ENCODE peak calls at places on chromosomes 11 and 22, in ten cellular contexts. One of them, this sample, is unnamed.

GRCh38 chr11:19679952-19680823 is 32.4 kb upstream of the NAV2 start:
- DNase-seq in NCI-H82: no peak
- DNase-seq in RPMI8226: no peak
- DNase-seq in neural crest cell: no peak
- DNase-seq in IMR-90: peak
- DNase-seq in NCI-H1105: no peak
- DNase-seq in endothelial cell: no peak
- DNase-seq in kidney tubule cell: peak
- DNase-seq in upper lobe of right lung: peak
- DNase-seq in thyroid gland: peak
- DNase-seq in this sample: peak

GRCh38 chr11:1837171-1838076 is 1.4 kb upstream of the TNNI2 start:
- DNase-seq in NCI-H82: peak
- DNase-seq in RPMI8226: peak
- DNase-seq in neural crest cell: peak
- DNase-seq in IMR-90: peak
- DNase-seq in NCI-H1105: peak
- DNase-seq in endothelial cell: peak
- DNase-seq in kidney tubule cell: peak
- DNase-seq in upper lobe of right lung: peak
- DNase-seq in thyroid gland: peak
- DNase-seq in this sample: peak

GRCh38 chr11:8757047-8757446 is 74.5 kb downstream of the RPL27A start:
- DNase-seq in NCI-H82: no peak
- DNase-seq in RPMI8226: no peak
- DNase-seq in neural crest cell: no peak
- DNase-seq in IMR-90: peak
- DNase-seq in NCI-H1105: no peak
- DNase-seq in endothelial cell: no peak
- DNase-seq in kidney tubule cell: peak
- DNase-seq in upper lobe of right lung: no peak
- DNase-seq in thyroid gland: no peak
- DNase-seq in this sample: no peak

GRCh38 chr11:22192289-22192641 is 620 bp upstream of the ANO5 start:
- DNase-seq in NCI-H82: peak
- DNase-seq in RPMI8226: no peak
- DNase-seq in neural crest cell: no peak
- DNase-seq in IMR-90: no peak
- DNase-seq in NCI-H1105: peak
- DNase-seq in endothelial cell: peak
- DNase-seq in kidney tubule cell: peak
- DNase-seq in upper lobe of right lung: no peak
- DNase-seq in thyroid gland: peak
- DNase-seq in this sample: peak

GRCh38 chr11:120337133-120337895 is 1.1 kb downstream of the ARHGEF12 start:
- DNase-seq in NCI-H82: peak
- DNase-seq in RPMI8226: peak
- DNase-seq in neural crest cell: no peak
- DNase-seq in IMR-90: no peak
- DNase-seq in NCI-H1105: peak
- DNase-seq in endothelial cell: peak
- DNase-seq in kidney tubule cell: peak
- DNase-seq in upper lobe of right lung: no peak
- DNase-seq in thyroid gland: peak
- DNase-seq in this sample: peak

GRCh38 chr22:46077669-46078099 is 72.6 kb upstream of the PPARA start:
- DNase-seq in NCI-H82: no peak
- DNase-seq in RPMI8226: no peak
- DNase-seq in neural crest cell: no peak
- DNase-seq in IMR-90: no peak
- DNase-seq in NCI-H1105: no peak
- DNase-seq in endothelial cell: no peak
- DNase-seq in kidney tubule cell: no peak
- DNase-seq in upper lobe of right lung: no peak
- DNase-seq in thyroid gland: peak
- DNase-seq in this sample: no peak

GRCh38 chr11:125627236-125627910 is 2.4 kb downstream of the CHEK1 start:
- DNase-seq in NCI-H82: no peak
- DNase-seq in RPMI8226: no peak
- DNase-seq in neural crest cell: no peak
- DNase-seq in IMR-90: peak
- DNase-seq in NCI-H1105: no peak
- DNase-seq in endothelial cell: no peak
- DNase-seq in kidney tubule cell: peak
- DNase-seq in upper lobe of right lung: no peak
- DNase-seq in thyroid gland: no peak
- DNase-seq in this sample: no peak

GRCh38 chr11:64165482-64165841 is 451 bp downstream of the MACROD1 start:
- DNase-seq in NCI-H82: peak
- DNase-seq in RPMI8226: peak
- DNase-seq in neural crest cell: peak
- DNase-seq in IMR-90: no peak
- DNase-seq in NCI-H1105: no peak
- DNase-seq in endothelial cell: peak
- DNase-seq in kidney tubule cell: no peak
- DNase-seq in upper lobe of right lung: peak
- DNase-seq in thyroid gland: peak
- DNase-seq in this sample: peak

GRCh38 chr11:68367252-68367651 is 54.9 kb downstream of the LRP5 start:
- DNase-seq in NCI-H82: no peak
- DNase-seq in RPMI8226: no peak
- DNase-seq in neural crest cell: no peak
- DNase-seq in IMR-90: no peak
- DNase-seq in NCI-H1105: no peak
- DNase-seq in endothelial cell: no peak
- DNase-seq in kidney tubule cell: no peak
- DNase-seq in upper lobe of right lung: no peak
- DNase-seq in thyroid gland: no peak
- DNase-seq in this sample: no peak

GRCh38 chr11:102416974-102417373 is 35.6 kb downstream of the TMEM123 start:
- DNase-seq in NCI-H82: no peak
- DNase-seq in RPMI8226: no peak
- DNase-seq in neural crest cell: no peak
- DNase-seq in IMR-90: no peak
- DNase-seq in NCI-H1105: no peak
- DNase-seq in endothelial cell: no peak
- DNase-seq in kidney tubule cell: no peak
- DNase-seq in upper lobe of right lung: no peak
- DNase-seq in thyroid gland: no peak
- DNase-seq in this sample: no peak

GRCh38 chr11:32420139-32420538 is 15.2 kb downstream of the WT1 start:
- DNase-seq in NCI-H82: no peak
- DNase-seq in RPMI8226: no peak
- DNase-seq in neural crest cell: no peak
- DNase-seq in IMR-90: no peak
- DNase-seq in NCI-H1105: no peak
- DNase-seq in endothelial cell: no peak
- DNase-seq in kidney tubule cell: no peak
- DNase-seq in upper lobe of right lung: no peak
- DNase-seq in thyroid gland: no peak
- DNase-seq in this sample: no peak

GRCh38 chr11:117874910-117875396 is 1.5 kb downstream of the FXYD6 start:
- DNase-seq in NCI-H82: no peak
- DNase-seq in RPMI8226: no peak
- DNase-seq in neural crest cell: no peak
- DNase-seq in IMR-90: no peak
- DNase-seq in NCI-H1105: no peak
- DNase-seq in endothelial cell: no peak
- DNase-seq in kidney tubule cell: no peak
- DNase-seq in upper lobe of right lung: no peak
- DNase-seq in thyroid gland: no peak
- DNase-seq in this sample: no peak

GRCh38 chr11:44960200-44960845 is 9.6 kb upstream of the TP53I11 start:
- DNase-seq in NCI-H82: peak
- DNase-seq in RPMI8226: no peak
- DNase-seq in neural crest cell: no peak
- DNase-seq in IMR-90: no peak
- DNase-seq in NCI-H1105: no peak
- DNase-seq in endothelial cell: no peak
- DNase-seq in kidney tubule cell: peak
- DNase-seq in upper lobe of right lung: no peak
- DNase-seq in thyroid gland: no peak
- DNase-seq in this sample: no peak

GRCh38 chr22:41261541-41262249 is 21.0 kb upstream of the CHADL start:
- DNase-seq in NCI-H82: no peak
- DNase-seq in RPMI8226: no peak
- DNase-seq in neural crest cell: no peak
- DNase-seq in IMR-90: no peak
- DNase-seq in NCI-H1105: no peak
- DNase-seq in endothelial cell: no peak
- DNase-seq in kidney tubule cell: no peak
- DNase-seq in upper lobe of right lung: no peak
- DNase-seq in thyroid gland: no peak
- DNase-seq in this sample: no peak

GRCh38 chr22:47407626-47408025 is 645.2 kb downstream of the TBC1D22A start:
- DNase-seq in NCI-H82: peak
- DNase-seq in RPMI8226: no peak
- DNase-seq in neural crest cell: no peak
- DNase-seq in IMR-90: no peak
- DNase-seq in NCI-H1105: no peak
- DNase-seq in endothelial cell: no peak
- DNase-seq in kidney tubule cell: no peak
- DNase-seq in upper lobe of right lung: no peak
- DNase-seq in thyroid gland: no peak
- DNase-seq in this sample: no peak

GRCh38 chr11:2410616-2411015 is 10.1 kb downstream of the TSSC4 start:
- DNase-seq in NCI-H82: no peak
- DNase-seq in RPMI8226: no peak
- DNase-seq in neural crest cell: no peak
- DNase-seq in IMR-90: no peak
- DNase-seq in NCI-H1105: no peak
- DNase-seq in endothelial cell: no peak
- DNase-seq in kidney tubule cell: no peak
- DNase-seq in upper lobe of right lung: no peak
- DNase-seq in thyroid gland: no peak
- DNase-seq in this sample: no peak

GRCh38 chr11:44622721-44623258 is 57.3 kb downstream of the CD82 start:
- DNase-seq in NCI-H82: no peak
- DNase-seq in RPMI8226: no peak
- DNase-seq in neural crest cell: no peak
- DNase-seq in IMR-90: no peak
- DNase-seq in NCI-H1105: no peak
- DNase-seq in endothelial cell: no peak
- DNase-seq in kidney tubule cell: no peak
- DNase-seq in upper lobe of right lung: peak
- DNase-seq in thyroid gland: no peak
- DNase-seq in this sample: no peak

GRCh38 chr11:12728417-12728816 is 54.2 kb downstream of the TEAD1 start:
- DNase-seq in NCI-H82: no peak
- DNase-seq in RPMI8226: no peak
- DNase-seq in neural crest cell: no peak
- DNase-seq in IMR-90: peak
- DNase-seq in NCI-H1105: no peak
- DNase-seq in endothelial cell: no peak
- DNase-seq in kidney tubule cell: no peak
- DNase-seq in upper lobe of right lung: no peak
- DNase-seq in thyroid gland: no peak
- DNase-seq in this sample: no peak

GRCh38 chr11:68584991-68585524 is 99.3 kb upstream of the GAL start:
- DNase-seq in NCI-H82: no peak
- DNase-seq in RPMI8226: peak
- DNase-seq in neural crest cell: no peak
- DNase-seq in IMR-90: peak
- DNase-seq in NCI-H1105: no peak
- DNase-seq in endothelial cell: no peak
- DNase-seq in kidney tubule cell: no peak
- DNase-seq in upper lobe of right lung: no peak
- DNase-seq in thyroid gland: no peak
- DNase-seq in this sample: no peak

GRCh38 chr11:68127791-68128681 is 6.8 kb upstream of the CHKA start:
- DNase-seq in NCI-H82: peak
- DNase-seq in RPMI8226: no peak
- DNase-seq in neural crest cell: peak
- DNase-seq in IMR-90: peak
- DNase-seq in NCI-H1105: no peak
- DNase-seq in endothelial cell: peak
- DNase-seq in kidney tubule cell: peak
- DNase-seq in upper lobe of right lung: peak
- DNase-seq in thyroid gland: peak
- DNase-seq in this sample: peak

GRCh38 chr11:36309779-36310178 is 13.7 kb downstream of the PRR5L start:
- DNase-seq in NCI-H82: no peak
- DNase-seq in RPMI8226: no peak
- DNase-seq in neural crest cell: no peak
- DNase-seq in IMR-90: peak
- DNase-seq in NCI-H1105: no peak
- DNase-seq in endothelial cell: no peak
- DNase-seq in kidney tubule cell: no peak
- DNase-seq in upper lobe of right lung: no peak
- DNase-seq in thyroid gland: no peak
- DNase-seq in this sample: no peak

GRCh38 chr11:65504671-65505433 is 6.0 kb downstream of the MALAT1 start:
- DNase-seq in NCI-H82: peak
- DNase-seq in RPMI8226: peak
- DNase-seq in neural crest cell: no peak
- DNase-seq in IMR-90: peak
- DNase-seq in NCI-H1105: no peak
- DNase-seq in endothelial cell: no peak
- DNase-seq in kidney tubule cell: peak
- DNase-seq in upper lobe of right lung: no peak
- DNase-seq in thyroid gland: no peak
- DNase-seq in this sample: peak

GRCh38 chr11:81874627-81875026 is 859.0 kb downstream of the FAM181B start:
- DNase-seq in NCI-H82: peak
- DNase-seq in RPMI8226: peak
- DNase-seq in neural crest cell: no peak
- DNase-seq in IMR-90: no peak
- DNase-seq in NCI-H1105: peak
- DNase-seq in endothelial cell: no peak
- DNase-seq in kidney tubule cell: no peak
- DNase-seq in upper lobe of right lung: no peak
- DNase-seq in thyroid gland: no peak
- DNase-seq in this sample: peak

GRCh38 chr11:102171101-102171500 is 60.9 kb downstream of the YAP1 start:
- DNase-seq in NCI-H82: no peak
- DNase-seq in RPMI8226: no peak
- DNase-seq in neural crest cell: no peak
- DNase-seq in IMR-90: peak
- DNase-seq in NCI-H1105: no peak
- DNase-seq in endothelial cell: no peak
- DNase-seq in kidney tubule cell: peak
- DNase-seq in upper lobe of right lung: no peak
- DNase-seq in thyroid gland: no peak
- DNase-seq in this sample: no peak

GRCh38 chr11:59224419-59224928 is 11.7 kb upstream of the MPEG1 start:
- DNase-seq in NCI-H82: no peak
- DNase-seq in RPMI8226: no peak
- DNase-seq in neural crest cell: no peak
- DNase-seq in IMR-90: no peak
- DNase-seq in NCI-H1105: no peak
- DNase-seq in endothelial cell: no peak
- DNase-seq in kidney tubule cell: no peak
- DNase-seq in upper lobe of right lung: no peak
- DNase-seq in thyroid gland: no peak
- DNase-seq in this sample: no peak

GRCh38 chr11:67032830-67033555 is 10.1 kb downstream of the SYT12 start:
- DNase-seq in NCI-H82: no peak
- DNase-seq in RPMI8226: peak
- DNase-seq in neural crest cell: no peak
- DNase-seq in IMR-90: peak
- DNase-seq in NCI-H1105: no peak
- DNase-seq in endothelial cell: no peak
- DNase-seq in kidney tubule cell: peak
- DNase-seq in upper lobe of right lung: no peak
- DNase-seq in thyroid gland: no peak
- DNase-seq in this sample: no peak

GRCh38 chr11:74504100-74504691 is 10.7 kb upstream of the LIPT2 start:
- DNase-seq in NCI-H82: no peak
- DNase-seq in RPMI8226: no peak
- DNase-seq in neural crest cell: no peak
- DNase-seq in IMR-90: no peak
- DNase-seq in NCI-H1105: no peak
- DNase-seq in endothelial cell: no peak
- DNase-seq in kidney tubule cell: no peak
- DNase-seq in upper lobe of right lung: no peak
- DNase-seq in thyroid gland: no peak
- DNase-seq in this sample: no peak

GRCh38 chr11:76335827-76336226 is 45.1 kb downstream of the THAP12 start:
- DNase-seq in NCI-H82: no peak
- DNase-seq in RPMI8226: no peak
- DNase-seq in neural crest cell: no peak
- DNase-seq in IMR-90: no peak
- DNase-seq in NCI-H1105: no peak
- DNase-seq in endothelial cell: no peak
- DNase-seq in kidney tubule cell: no peak
- DNase-seq in upper lobe of right lung: no peak
- DNase-seq in thyroid gland: no peak
- DNase-seq in this sample: no peak